ENCODE peak calls at places on chromosomes 1 and 21, in nine cellular contexts. W is right cardiac atrium; F is SW480; Q is naive thymus-derived CD8-positive, alpha-beta T cell; K is NCI-H2081; Z is AG10803; T is stimulated activated CD8-positive, alpha-beta memory T cell treated with anti-CD3 and anti-CD28 coated beads, Interleukin-15, amount 100 ng/mL, for 1 hour; A is iris pigment epithelial cell; Y is HL-60. P is an unnamed sample.

GRCh38 chr1:172845371-172845770 is 186.5 kb downstream of the FASLG start:
- DNase-seq in W (no peak), F (peak; percentile 18), Q (peak; percentile 36), K (no peak), Z (peak; percentile 16), T (peak; percentile 13), A (peak; percentile 65), Y (no peak), P (peak; percentile 20)

GRCh38 chr1:147243228-147243685 is 773 bp downstream of the CHD1L start:
- DNase-seq in W (peak; percentile 69), F (peak; percentile 46), Q (no peak), K (peak; percentile 59), Z (no peak), T (no peak), A (no peak), Y (no peak), P (no peak)

GRCh38 chr1:228007054-228007800 is 429 bp downstream of the WNT3A start:
- DNase-seq in W (no peak), F (no peak), Q (no peak), K (no peak), Z (no peak), T (no peak), A (no peak), Y (no peak), P (no peak)

GRCh38 chr1:226110249-226111108 is 48.0 kb downstream of the H3-3A start:
- DNase-seq in W (peak; percentile 89), F (peak; percentile 80), Q (peak; percentile 61), K (peak; percentile 83), Z (peak; percentile 38), T (peak; percentile 27), A (peak; percentile 55), Y (peak; percentile 57), P (peak; percentile 50)

GRCh38 chr1:94803517-94804441 is 16.4 kb upstream of the SLC44A3 start:
- DNase-seq in W (no peak), F (no peak), Q (no peak), K (no peak), Z (peak; percentile 71), T (no peak), A (no peak), Y (no peak), P (peak; percentile 92)

GRCh38 chr1:210989949-210990348 is 144.0 kb downstream of the KCNH1 start:
- DNase-seq in W (no peak), F (no peak), Q (no peak), K (no peak), Z (no peak), T (no peak), A (no peak), Y (no peak), P (no peak)

GRCh38 chr1:212635141-212635601 is 26.6 kb downstream of the ATF3 start:
- DNase-seq in W (no peak), F (no peak), Q (no peak), K (no peak), Z (peak; percentile 73), T (no peak), A (peak; percentile 61), Y (no peak), P (no peak)

GRCh38 chr1:229258031-229258850 is 12.7 kb upstream of the RAB4A start:
- DNase-seq in W (no peak), F (peak; percentile 62), Q (peak; percentile 67), K (peak; percentile 63), Z (peak; percentile 66), T (peak; percentile 43), A (peak; percentile 62), Y (no peak), P (peak; percentile 93)

GRCh38 chr1:117582341-117582902 is 23.4 kb upstream of the TENT5C start:
- DNase-seq in W (no peak), F (no peak), Q (no peak), K (no peak), Z (peak; percentile 4), T (no peak), A (no peak), Y (no peak), P (no peak)

GRCh38 chr21:43847301-43847700 is 17.7 kb upstream of the AGPAT3 start:
- DNase-seq in W (no peak), F (no peak), Q (no peak), K (no peak), Z (no peak), T (no peak), A (no peak), Y (no peak), P (no peak)

GRCh38 chr1:15483971-15484370 is 8.1 kb downstream of the CELA2B start:
- DNase-seq in W (no peak), F (no peak), Q (no peak), K (no peak), Z (no peak), T (no peak), A (no peak), Y (no peak), P (no peak)

GRCh38 chr1:93620841-93621210 is 60.8 kb downstream of the BCAR3 start:
- DNase-seq in W (no peak), F (peak; percentile 44), Q (no peak), K (no peak), Z (peak; percentile 53), T (no peak), A (no peak), Y (no peak), P (no peak)

GRCh38 chr1:26705788-26706237 is 10.0 kb downstream of the ARID1A start:
- DNase-seq in W (no peak), F (no peak), Q (no peak), K (no peak), Z (peak; percentile 92), T (no peak), A (peak; percentile 77), Y (no peak), P (no peak)

GRCh38 chr1:232403017-232403714 is 226.8 kb downstream of the SIPA1L2 start:
- DNase-seq in W (no peak), F (no peak), Q (no peak), K (no peak), Z (no peak), T (no peak), A (no peak), Y (no peak), P (no peak)

GRCh38 chr21:26842300-26842699 is 2.9 kb downstream of the ADAMTS1 start:
- DNase-seq in W (no peak), F (no peak), Q (no peak), K (no peak), Z (peak; percentile 81), T (no peak), A (peak; percentile 63), Y (no peak), P (no peak)

GRCh38 chr1:230029244-230029643 is 37.8 kb upstream of the GALNT2 start:
- DNase-seq in W (no peak), F (no peak), Q (no peak), K (no peak), Z (no peak), T (no peak), A (no peak), Y (no peak), P (no peak)

GRCh38 chr1:5927506-5928370 is 64.5 kb downstream of the NPHP4 start:
- DNase-seq in W (no peak), F (peak; percentile 9), Q (no peak), K (no peak), Z (no peak), T (no peak), A (no peak), Y (no peak), P (no peak)

GRCh38 chr1:239011382-239011781 is 375.0 kb upstream of the CHRM3 start:
- DNase-seq in W (no peak), F (no peak), Q (no peak), K (no peak), Z (no peak), T (no peak), A (no peak), Y (no peak), P (no peak)

GRCh38 chr1:224980181-224980580 is 50.7 kb downstream of the DNAH14 start:
- DNase-seq in W (no peak), F (no peak), Q (no peak), K (no peak), Z (no peak), T (no peak), A (no peak), Y (no peak), P (no peak)

GRCh38 chr1:192225266-192225665 is 67.0 kb downstream of the RGS18 start:
- DNase-seq in W (no peak), F (no peak), Q (no peak), K (no peak), Z (no peak), T (no peak), A (peak; percentile 35), Y (no peak), P (no peak)

GRCh38 chr21:43362306-43362927 is 64.5 kb downstream of the SIK1 start:
- DNase-seq in W (peak; percentile 93), F (no peak), Q (peak; percentile 91), K (no peak), Z (peak; percentile 80), T (peak; percentile 51), A (peak; percentile 68), Y (no peak), P (no peak)

GRCh38 chr21:45576838-45577737 is 34.8 kb upstream of the SLC19A1 start:
- DNase-seq in W (no peak), F (no peak), Q (no peak), K (no peak), Z (no peak), T (no peak), A (no peak), Y (no peak), P (no peak)

GRCh38 chr1:153444078-153444477 is 16.4 kb downstream of the S100A7 start:
- DNase-seq in W (no peak), F (no peak), Q (no peak), K (no peak), Z (no peak), T (no peak), A (no peak), Y (no peak), P (no peak)

GRCh38 chr21:36337099-36337509 is 17.1 kb downstream of the MORC3 start:
- DNase-seq in W (no peak), F (no peak), Q (no peak), K (no peak), Z (peak; percentile 54), T (no peak), A (peak; percentile 65), Y (no peak), P (no peak)

GRCh38 chr1:153682730-153683129 is 4.2 kb downstream of the NPR1 start:
- DNase-seq in W (no peak), F (no peak), Q (no peak), K (no peak), Z (no peak), T (no peak), A (no peak), Y (no peak), P (no peak)

GRCh38 chr1:157470276-157470675 is 82.0 kb downstream of the FCRL5 start:
- DNase-seq in W (no peak), F (no peak), Q (no peak), K (no peak), Z (no peak), T (no peak), A (no peak), Y (no peak), P (no peak)

GRCh38 chr1:236204656-236205055 is 62.3 kb downstream of the GPR137B start:
- DNase-seq in W (no peak), F (no peak), Q (no peak), K (no peak), Z (no peak), T (no peak), A (peak; percentile 36), Y (no peak), P (no peak)

GRCh38 chr1:24294228-24294672 is 24.9 kb upstream of the GRHL3 start:
- DNase-seq in W (no peak), F (no peak), Q (no peak), K (no peak), Z (peak; percentile 97), T (no peak), A (peak; percentile 99), Y (peak; percentile 10), P (no peak)

GRCh38 chr1:108316545-108316944 is 72.7 kb upstream of the NBPF4 start:
- DNase-seq in W (no peak), F (peak; percentile 7), Q (no peak), K (no peak), Z (peak; percentile 14), T (no peak), A (no peak), Y (no peak), P (no peak)

GRCh38 chr1:19920132-19920710 is 3.2 kb downstream of the PLA2G2E start:
- DNase-seq in W (no peak), F (peak; percentile 59), Q (no peak), K (no peak), Z (no peak), T (no peak), A (no peak), Y (no peak), P (no peak)

GRCh38 chr1:162690672-162691434 is 58.6 kb downstream of the DDR2 start:
- DNase-seq in W (peak; percentile 82), F (no peak), Q (no peak), K (no peak), Z (peak; percentile 97), T (no peak), A (peak; percentile 81), Y (no peak), P (no peak)

P was measured in pons.